ENCODE peak calls at places on chromosomes 16 and 17, in seven cellular contexts. W is HCT116, M is K562, H is H1, X is GM12878, T is SK-N-SH, K is HepG2. Y is an unnamed sample.
A peak's percentile ranks its signal among the peaks of the same experiment; 100 is the strongest.

GRCh38 chr17:62704381-62704971 is 77.0 kb downstream of the MRC2 start:
- DNase-seq in W (no peak), M (peak; percentile 44), H (peak; percentile 77), X (no peak), T (no peak), K (no peak), Y (no peak)

GRCh38 chr16:11563493-11564040 is 23.2 kb downstream of the LITAF start:
- DNase-seq in W (no peak), M (no peak), H (no peak), X (no peak), T (no peak), K (peak; percentile 56), Y (no peak)

GRCh38 chr16:30902070-30902972 is 5.9 kb downstream of the CTF1 start:
- DNase-seq in W (no peak), M (peak; percentile 86), H (peak; percentile 81), X (no peak), T (peak; percentile 94), K (peak; percentile 33), Y (no peak)

GRCh38 chr16:83689385-83689831 is 118.4 kb upstream of the HSBP1 start:
- DNase-seq in W (no peak), M (no peak), H (no peak), X (peak; percentile 17), T (no peak), K (no peak), Y (no peak)

GRCh38 chr17:30299000-30299399 is 7.3 kb upstream of the BLMH start:
- DNase-seq in W (no peak), M (no peak), H (no peak), X (no peak), T (no peak), K (no peak), Y (no peak)

GRCh38 chr17:15971108-15971507 is 26.2 kb downstream of the ADORA2B start:
- DNase-seq in W (no peak), M (no peak), H (no peak), X (no peak), T (no peak), K (no peak), Y (peak; percentile 65)

GRCh38 chr16:23452221-23452571 is 793 bp downstream of the COG7 start:
- DNase-seq in W (no peak), M (no peak), H (no peak), X (no peak), T (no peak), K (no peak), Y (no peak)

GRCh38 chr16:86556576-86556975 is 1.5 kb upstream of the MTHFSD start:
- DNase-seq in W (no peak), M (no peak), H (no peak), X (no peak), T (no peak), K (no peak), Y (no peak)

GRCh38 chr17:8681175-8681949 is 50.8 kb upstream of the MYH10 start:
- DNase-seq in W (no peak), M (no peak), H (no peak), X (no peak), T (peak; percentile 84), K (no peak), Y (no peak)

GRCh38 chr17:63153488-63153887 is 187.5 kb downstream of the TANC2 start:
- DNase-seq in W (no peak), M (no peak), H (no peak), X (no peak), T (no peak), K (no peak), Y (no peak)

GRCh38 chr17:57482657-57483056 is 226.3 kb downstream of the MSI2 start:
- DNase-seq in W (no peak), M (no peak), H (no peak), X (no peak), T (no peak), K (no peak), Y (no peak)

GRCh38 chr17:19708431-19709175 is 7.8 kb downstream of the SLC47A2 start:
- DNase-seq in W (no peak), M (peak; percentile 2), H (peak; percentile 38), X (no peak), T (no peak), K (no peak), Y (no peak)

GRCh38 chr17:75475851-75476250 is 19.4 kb downstream of the TMEM94 start:
- DNase-seq in W (no peak), M (no peak), H (no peak), X (no peak), T (no peak), K (no peak), Y (no peak)

GRCh38 chr17:75487351-75488070 is 27.8 kb downstream of the CASKIN2 start:
- DNase-seq in W (no peak), M (peak; percentile 55), H (no peak), X (no peak), T (no peak), K (no peak), Y (no peak)

GRCh38 chr16:84045818-84046470 is 3.3 kb upstream of the SLC38A8 start:
- DNase-seq in W (no peak), M (no peak), H (no peak), X (no peak), T (no peak), K (no peak), Y (no peak)

GRCh38 chr17:41549596-41550039 is 21.5 kb upstream of the KRT19 start:
- DNase-seq in W (no peak), M (peak; percentile 51), H (no peak), X (no peak), T (no peak), K (no peak), Y (no peak)

GRCh38 chr17:7023576-7024401 is 939 bp downstream of the BCL6B start:
- DNase-seq in W (peak; percentile 86), M (peak; percentile 86), H (peak; percentile 100), X (peak; percentile 81), T (peak; percentile 95), K (no peak), Y (peak; percentile 86)
- TF ChIP-seq YY1 in W (no peak), M (no peak), H (no peak), X (no peak), T (no peak), K (no peak), Y (no peak)

GRCh38 chr16:81318711-81319110 is 3.9 kb downstream of the GAN start:
- DNase-seq in W (no peak), M (no peak), H (no peak), X (no peak), T (no peak), K (no peak), Y (no peak)
- TF ChIP-seq YY1 in W (no peak), M (no peak), H (no peak), X (no peak), T (no peak), K (no peak), Y (no peak)

DNA sequence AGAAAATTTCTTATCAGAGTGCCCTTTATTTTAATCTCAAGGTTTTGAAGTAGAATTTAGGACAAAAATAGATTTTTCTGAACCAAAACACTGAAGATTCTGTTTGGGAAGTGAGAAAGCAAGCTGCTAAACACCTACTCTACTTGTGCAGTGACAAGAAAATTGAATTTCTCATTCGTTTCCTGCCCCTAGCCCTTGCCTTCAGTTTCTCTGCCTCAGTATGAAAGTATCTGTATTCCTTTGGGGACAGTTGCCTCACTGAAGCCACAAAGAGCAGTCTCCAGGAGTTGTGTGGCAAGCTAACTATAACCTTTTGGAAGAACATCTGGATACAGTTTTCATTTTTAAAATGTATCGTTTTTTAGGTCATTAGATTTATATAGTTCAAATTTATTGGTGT is 19.7 kb downstream of the MOSMO start:
- DNase-seq in W (no peak), M (no peak), H (no peak), X (no peak), T (no peak), K (no peak), Y (no peak)
- TF ChIP-seq YY1 in W (no peak), M (no peak), H (no peak), X (no peak), T (no peak), K (no peak), Y (no peak)

DNA sequence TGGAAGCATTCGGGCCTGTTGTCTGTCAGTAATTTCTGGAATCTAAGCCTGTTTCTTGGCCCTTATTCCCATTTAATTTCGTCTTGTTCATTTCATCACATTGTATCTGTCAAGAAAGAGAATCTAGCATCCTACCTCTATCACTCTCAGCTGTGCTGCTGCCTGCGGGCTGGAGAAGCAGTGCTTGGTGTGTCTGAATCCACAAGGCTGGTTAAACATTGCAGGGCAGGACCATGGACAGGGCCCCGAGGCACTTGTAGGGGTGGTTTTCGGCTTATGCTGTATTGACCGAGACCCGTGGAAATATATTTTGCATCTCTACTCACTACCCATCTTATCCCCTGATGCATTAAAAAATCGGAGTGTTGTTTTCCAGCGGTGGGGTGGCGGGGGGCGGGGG is 3.1 kb downstream of the RAB11FIP4 start:
- DNase-seq in W (no peak), M (peak; percentile 75), H (peak; percentile 88), X (no peak), T (no peak), K (peak; percentile 56), Y (no peak)
- TF ChIP-seq YY1 in W (no peak), M (no peak), H (no peak), X (no peak), T (no peak), K (no peak), Y (no peak)

GRCh38 chr16:66521227-66521626 is 28.7 kb downstream of the TK2 start:
- DNase-seq in W (no peak), M (no peak), H (no peak), X (no peak), T (no peak), K (no peak), Y (no peak)

GRCh38 chr16:66520406-66521194 is 29.3 kb downstream of the TK2 start:
- DNase-seq in W (no peak), M (no peak), H (no peak), X (no peak), T (no peak), K (no peak), Y (no peak)

GRCh38 chr16:66522816-66523590 is 26.9 kb downstream of the TK2 start:
- DNase-seq in W (no peak), M (no peak), H (no peak), X (no peak), T (no peak), K (no peak), Y (no peak)

GRCh38 chr16:66523861-66524354 is 26.0 kb downstream of the TK2 start:
- DNase-seq in W (no peak), M (no peak), H (no peak), X (no peak), T (no peak), K (no peak), Y (no peak)

DNA sequence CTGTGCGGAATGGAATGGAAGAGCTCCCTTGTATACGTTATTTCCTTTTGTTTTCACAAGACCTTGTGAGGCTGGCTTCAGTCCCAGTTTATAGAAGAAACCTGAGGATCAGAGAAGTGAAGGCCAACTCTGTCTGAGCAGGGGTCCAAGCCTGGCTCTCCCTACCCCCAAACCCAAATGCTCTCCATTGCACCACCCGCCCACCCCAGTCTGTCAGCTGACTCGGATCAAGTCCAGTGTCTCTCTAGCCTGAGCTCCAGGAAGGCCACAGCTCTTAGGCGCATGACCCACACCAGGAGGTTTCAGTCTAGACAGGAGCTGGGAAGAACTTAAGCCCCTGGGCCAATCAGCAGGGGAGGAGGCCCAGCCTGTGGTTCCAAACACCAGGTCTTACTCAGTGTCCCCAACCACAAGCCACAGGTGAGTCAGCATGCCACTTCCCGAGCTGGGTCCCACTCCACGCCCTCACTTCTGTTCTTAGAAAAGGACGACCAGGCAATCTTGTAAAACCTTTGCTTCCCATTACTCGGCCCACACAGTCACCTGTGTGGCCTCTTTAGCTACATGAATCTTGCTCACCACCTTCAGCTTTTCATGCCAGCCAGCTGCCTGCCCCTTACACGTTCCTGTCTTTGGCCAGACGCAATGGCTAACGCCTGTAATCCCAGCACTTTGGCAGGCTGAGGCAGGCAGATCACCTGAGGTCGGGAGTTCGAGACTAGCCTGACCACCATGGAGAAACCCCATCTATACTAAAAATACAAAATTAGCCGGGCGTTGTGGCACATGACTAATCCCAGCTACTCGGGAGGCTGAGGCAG is 27.8 kb downstream of the TK2 start:
- DNase-seq in W (peak; percentile 90), M (peak; percentile 53), H (no peak), X (peak; percentile 86), T (no peak), K (no peak), Y (no peak)
- TF ChIP-seq YY1 in W (no peak), M (no peak), H (no peak), X (no peak), T (no peak), K (no peak), Y (no peak)